ENCODE peak calls at places on chromosomes 6 and 20, in five cellular contexts. One of them, this sample, is unnamed.

GRCh38 chr6:46528956-46529750 is 37.9 kb upstream of the RCAN2 start:
- DNase-seq in AG08396: no peak
- DNase-seq in activated CD8-positive, alpha-beta memory T cell treated with anti-CD3 and anti-CD28 coated beads, Interleukin-2, amount 50 U/mL, for 4 hours: no peak
- DNase-seq in activated T-cell treated with anti-CD3 and anti-CD28 coated beads for 1 hour: no peak
- DNase-seq in NB4: no peak
- DNase-seq in this sample: no peak

GRCh38 chr20:57256205-57256604 is 10.2 kb downstream of the BMP7 start:
- DNase-seq in AG08396: no peak
- DNase-seq in activated CD8-positive, alpha-beta memory T cell treated with anti-CD3 and anti-CD28 coated beads, Interleukin-2, amount 50 U/mL, for 4 hours: no peak
- DNase-seq in activated T-cell treated with anti-CD3 and anti-CD28 coated beads for 1 hour: no peak
- DNase-seq in NB4: no peak
- DNase-seq in this sample: no peak

GRCh38 chr6:114194362-114195343 is 148.2 kb downstream of the HS3ST5 start:
- DNase-seq in AG08396: peak
- DNase-seq in activated CD8-positive, alpha-beta memory T cell treated with anti-CD3 and anti-CD28 coated beads, Interleukin-2, amount 50 U/mL, for 4 hours: no peak
- DNase-seq in activated T-cell treated with anti-CD3 and anti-CD28 coated beads for 1 hour: no peak
- DNase-seq in NB4: peak
- DNase-seq in this sample: no peak

GRCh38 chr6:17703256-17703694 is 3.5 kb downstream of the NUP153 start:
- DNase-seq in AG08396: peak
- DNase-seq in activated CD8-positive, alpha-beta memory T cell treated with anti-CD3 and anti-CD28 coated beads, Interleukin-2, amount 50 U/mL, for 4 hours: no peak
- DNase-seq in activated T-cell treated with anti-CD3 and anti-CD28 coated beads for 1 hour: no peak
- DNase-seq in NB4: peak
- DNase-seq in this sample: peak

GRCh38 chr20:61896058-61896961 is 169.4 kb downstream of the TAF4 start:
- DNase-seq in AG08396: peak
- DNase-seq in activated CD8-positive, alpha-beta memory T cell treated with anti-CD3 and anti-CD28 coated beads, Interleukin-2, amount 50 U/mL, for 4 hours: no peak
- DNase-seq in activated T-cell treated with anti-CD3 and anti-CD28 coated beads for 1 hour: no peak
- DNase-seq in NB4: peak
- DNase-seq in this sample: peak

GRCh38 chr20:63219447-63219821 is 3.5 kb upstream of the YTHDF1 start:
- DNase-seq in AG08396: no peak
- DNase-seq in activated CD8-positive, alpha-beta memory T cell treated with anti-CD3 and anti-CD28 coated beads, Interleukin-2, amount 50 U/mL, for 4 hours: no peak
- DNase-seq in activated T-cell treated with anti-CD3 and anti-CD28 coated beads for 1 hour: no peak
- DNase-seq in NB4: no peak
- DNase-seq in this sample: no peak

GRCh38 chr20:1860446-1860845 is 34.8 kb upstream of the SIRPA start:
- DNase-seq in AG08396: peak
- DNase-seq in activated CD8-positive, alpha-beta memory T cell treated with anti-CD3 and anti-CD28 coated beads, Interleukin-2, amount 50 U/mL, for 4 hours: no peak
- DNase-seq in activated T-cell treated with anti-CD3 and anti-CD28 coated beads for 1 hour: no peak
- DNase-seq in NB4: no peak
- DNase-seq in this sample: no peak

GRCh38 chr6:148624025-148624424 is 122.8 kb upstream of the UST start:
- DNase-seq in AG08396: no peak
- DNase-seq in activated CD8-positive, alpha-beta memory T cell treated with anti-CD3 and anti-CD28 coated beads, Interleukin-2, amount 50 U/mL, for 4 hours: no peak
- DNase-seq in activated T-cell treated with anti-CD3 and anti-CD28 coated beads for 1 hour: no peak
- DNase-seq in NB4: peak
- DNase-seq in this sample: no peak

GRCh38 chr6:82057846-82058554 is 189.5 kb downstream of the IBTK start:
- DNase-seq in AG08396: peak
- DNase-seq in activated CD8-positive, alpha-beta memory T cell treated with anti-CD3 and anti-CD28 coated beads, Interleukin-2, amount 50 U/mL, for 4 hours: no peak
- DNase-seq in activated T-cell treated with anti-CD3 and anti-CD28 coated beads for 1 hour: no peak
- DNase-seq in NB4: no peak
- DNase-seq in this sample: peak

GRCh38 chr6:136114661-136115060 is 135.4 kb downstream of the MTFR2 start:
- DNase-seq in AG08396: no peak
- DNase-seq in activated CD8-positive, alpha-beta memory T cell treated with anti-CD3 and anti-CD28 coated beads, Interleukin-2, amount 50 U/mL, for 4 hours: no peak
- DNase-seq in activated T-cell treated with anti-CD3 and anti-CD28 coated beads for 1 hour: no peak
- DNase-seq in NB4: no peak
- DNase-seq in this sample: no peak

GRCh38 chr6:7146079-7146828 is 38.5 kb downstream of the RREB1 start:
- DNase-seq in AG08396: peak
- DNase-seq in activated CD8-positive, alpha-beta memory T cell treated with anti-CD3 and anti-CD28 coated beads, Interleukin-2, amount 50 U/mL, for 4 hours: no peak
- DNase-seq in activated T-cell treated with anti-CD3 and anti-CD28 coated beads for 1 hour: no peak
- DNase-seq in NB4: peak
- DNase-seq in this sample: peak

GRCh38 chr6:32329141-32329540 is 42.6 kb downstream of the TSBP1 start:
- DNase-seq in AG08396: no peak
- DNase-seq in activated CD8-positive, alpha-beta memory T cell treated with anti-CD3 and anti-CD28 coated beads, Interleukin-2, amount 50 U/mL, for 4 hours: no peak
- DNase-seq in activated T-cell treated with anti-CD3 and anti-CD28 coated beads for 1 hour: no peak
- DNase-seq in NB4: no peak
- DNase-seq in this sample: no peak

GRCh38 chr20:20692587-20692986 is 19.9 kb downstream of the RALGAPA2 start:
- DNase-seq in AG08396: no peak
- DNase-seq in activated CD8-positive, alpha-beta memory T cell treated with anti-CD3 and anti-CD28 coated beads, Interleukin-2, amount 50 U/mL, for 4 hours: no peak
- DNase-seq in activated T-cell treated with anti-CD3 and anti-CD28 coated beads for 1 hour: no peak
- DNase-seq in NB4: no peak
- DNase-seq in this sample: no peak

GRCh38 chr6:110561016-110561396 is 84.6 kb upstream of the SLC22A16 start:
- DNase-seq in AG08396: no peak
- DNase-seq in activated CD8-positive, alpha-beta memory T cell treated with anti-CD3 and anti-CD28 coated beads, Interleukin-2, amount 50 U/mL, for 4 hours: no peak
- DNase-seq in activated T-cell treated with anti-CD3 and anti-CD28 coated beads for 1 hour: no peak
- DNase-seq in NB4: no peak
- DNase-seq in this sample: no peak

GRCh38 chr20:51211191-51211590 is 188.3 kb upstream of the KCNG1 start:
- DNase-seq in AG08396: no peak
- DNase-seq in activated CD8-positive, alpha-beta memory T cell treated with anti-CD3 and anti-CD28 coated beads, Interleukin-2, amount 50 U/mL, for 4 hours: no peak
- DNase-seq in activated T-cell treated with anti-CD3 and anti-CD28 coated beads for 1 hour: no peak
- DNase-seq in NB4: no peak
- DNase-seq in this sample: no peak

GRCh38 chr6:34695729-34696188 is 808 bp downstream of the ILRUN start:
- DNase-seq in AG08396: no peak
- DNase-seq in activated CD8-positive, alpha-beta memory T cell treated with anti-CD3 and anti-CD28 coated beads, Interleukin-2, amount 50 U/mL, for 4 hours: no peak
- DNase-seq in activated T-cell treated with anti-CD3 and anti-CD28 coated beads for 1 hour: no peak
- DNase-seq in NB4: no peak
- DNase-seq in this sample: no peak

GRCh38 chr6:159729598-159729997 is 2.3 kb downstream of the WTAP start:
- DNase-seq in AG08396: no peak
- DNase-seq in activated CD8-positive, alpha-beta memory T cell treated with anti-CD3 and anti-CD28 coated beads, Interleukin-2, amount 50 U/mL, for 4 hours: no peak
- DNase-seq in activated T-cell treated with anti-CD3 and anti-CD28 coated beads for 1 hour: no peak
- DNase-seq in NB4: peak
- DNase-seq in this sample: peak

GRCh38 chr20:48584391-48585249 is 243.2 kb downstream of the PREX1 start:
- DNase-seq in AG08396: no peak
- DNase-seq in activated CD8-positive, alpha-beta memory T cell treated with anti-CD3 and anti-CD28 coated beads, Interleukin-2, amount 50 U/mL, for 4 hours: no peak
- DNase-seq in activated T-cell treated with anti-CD3 and anti-CD28 coated beads for 1 hour: no peak
- DNase-seq in NB4: no peak
- DNase-seq in this sample: no peak

GRCh38 chr20:64191002-64191401 is 26.8 kb downstream of the MYT1 start:
- DNase-seq in AG08396: no peak
- DNase-seq in activated CD8-positive, alpha-beta memory T cell treated with anti-CD3 and anti-CD28 coated beads, Interleukin-2, amount 50 U/mL, for 4 hours: no peak
- DNase-seq in activated T-cell treated with anti-CD3 and anti-CD28 coated beads for 1 hour: no peak
- DNase-seq in NB4: no peak
- DNase-seq in this sample: no peak

GRCh38 chr6:63140114-63140513 is 71.2 kb upstream of the FKBP1C start:
- DNase-seq in AG08396: no peak
- DNase-seq in activated CD8-positive, alpha-beta memory T cell treated with anti-CD3 and anti-CD28 coated beads, Interleukin-2, amount 50 U/mL, for 4 hours: no peak
- DNase-seq in activated T-cell treated with anti-CD3 and anti-CD28 coated beads for 1 hour: no peak
- DNase-seq in NB4: no peak
- DNase-seq in this sample: no peak

GRCh38 chr6:24667378-24667803 is 514 bp downstream of the ACOT13 start:
- DNase-seq in AG08396: peak
- DNase-seq in activated CD8-positive, alpha-beta memory T cell treated with anti-CD3 and anti-CD28 coated beads, Interleukin-2, amount 50 U/mL, for 4 hours: no peak
- DNase-seq in activated T-cell treated with anti-CD3 and anti-CD28 coated beads for 1 hour: no peak
- DNase-seq in NB4: peak
- DNase-seq in this sample: no peak

GRCh38 chr20:47597090-47597489 is 95.4 kb downstream of the NCOA3 start:
- DNase-seq in AG08396: no peak
- DNase-seq in activated CD8-positive, alpha-beta memory T cell treated with anti-CD3 and anti-CD28 coated beads, Interleukin-2, amount 50 U/mL, for 4 hours: no peak
- DNase-seq in activated T-cell treated with anti-CD3 and anti-CD28 coated beads for 1 hour: no peak
- DNase-seq in NB4: no peak
- DNase-seq in this sample: no peak

GRCh38 chr6:30656513-30656912 is 9.6 kb downstream of the C6orf136 start:
- DNase-seq in AG08396: no peak
- DNase-seq in activated CD8-positive, alpha-beta memory T cell treated with anti-CD3 and anti-CD28 coated beads, Interleukin-2, amount 50 U/mL, for 4 hours: no peak
- DNase-seq in activated T-cell treated with anti-CD3 and anti-CD28 coated beads for 1 hour: no peak
- DNase-seq in NB4: peak
- DNase-seq in this sample: no peak

GRCh38 chr6:42889815-42890214 is 10.4 kb downstream of the RPL7L1 start:
- DNase-seq in AG08396: no peak
- DNase-seq in activated CD8-positive, alpha-beta memory T cell treated with anti-CD3 and anti-CD28 coated beads, Interleukin-2, amount 50 U/mL, for 4 hours: no peak
- DNase-seq in activated T-cell treated with anti-CD3 and anti-CD28 coated beads for 1 hour: no peak
- DNase-seq in NB4: no peak
- DNase-seq in this sample: no peak

GRCh38 chr6:130520235-130520634 is 154.4 kb downstream of the TMEM200A start:
- DNase-seq in AG08396: no peak
- DNase-seq in activated CD8-positive, alpha-beta memory T cell treated with anti-CD3 and anti-CD28 coated beads, Interleukin-2, amount 50 U/mL, for 4 hours: no peak
- DNase-seq in activated T-cell treated with anti-CD3 and anti-CD28 coated beads for 1 hour: no peak
- DNase-seq in NB4: no peak
- DNase-seq in this sample: no peak

GRCh38 chr20:34997171-34997570 is 41.5 kb downstream of the MYH7B start:
- DNase-seq in AG08396: peak
- DNase-seq in activated CD8-positive, alpha-beta memory T cell treated with anti-CD3 and anti-CD28 coated beads, Interleukin-2, amount 50 U/mL, for 4 hours: no peak
- DNase-seq in activated T-cell treated with anti-CD3 and anti-CD28 coated beads for 1 hour: no peak
- DNase-seq in NB4: peak
- DNase-seq in this sample: peak

GRCh38 chr6:149079911-149080501 is 237.5 kb upstream of the TAB2 start:
- DNase-seq in AG08396: peak
- DNase-seq in activated CD8-positive, alpha-beta memory T cell treated with anti-CD3 and anti-CD28 coated beads, Interleukin-2, amount 50 U/mL, for 4 hours: no peak
- DNase-seq in activated T-cell treated with anti-CD3 and anti-CD28 coated beads for 1 hour: no peak
- DNase-seq in NB4: no peak
- DNase-seq in this sample: peak

GRCh38 chr6:99092009-99092408 is 144.3 kb upstream of the FBXL4 start:
- DNase-seq in AG08396: no peak
- DNase-seq in activated CD8-positive, alpha-beta memory T cell treated with anti-CD3 and anti-CD28 coated beads, Interleukin-2, amount 50 U/mL, for 4 hours: no peak
- DNase-seq in activated T-cell treated with anti-CD3 and anti-CD28 coated beads for 1 hour: no peak
- DNase-seq in NB4: no peak
- DNase-seq in this sample: no peak

GRCh38 chr6:5416250-5416649 is 154.9 kb downstream of the FARS2 start:
- DNase-seq in AG08396: no peak
- DNase-seq in activated CD8-positive, alpha-beta memory T cell treated with anti-CD3 and anti-CD28 coated beads, Interleukin-2, amount 50 U/mL, for 4 hours: no peak
- DNase-seq in activated T-cell treated with anti-CD3 and anti-CD28 coated beads for 1 hour: no peak
- DNase-seq in NB4: no peak
- DNase-seq in this sample: no peak

GRCh38 chr6:27176096-27176495 is 71.4 kb upstream of the PRSS16 start:
- DNase-seq in AG08396: no peak
- DNase-seq in activated CD8-positive, alpha-beta memory T cell treated with anti-CD3 and anti-CD28 coated beads, Interleukin-2, amount 50 U/mL, for 4 hours: no peak
- DNase-seq in activated T-cell treated with anti-CD3 and anti-CD28 coated beads for 1 hour: no peak
- DNase-seq in NB4: peak
- DNase-seq in this sample: no peak

GRCh38 chr6:75279418-75279817 is 5.2 kb downstream of the TMEM30A start:
- DNase-seq in AG08396: no peak
- DNase-seq in activated CD8-positive, alpha-beta memory T cell treated with anti-CD3 and anti-CD28 coated beads, Interleukin-2, amount 50 U/mL, for 4 hours: no peak
- DNase-seq in activated T-cell treated with anti-CD3 and anti-CD28 coated beads for 1 hour: no peak
- DNase-seq in NB4: no peak
- DNase-seq in this sample: no peak

GRCh38 chr6:18262812-18263560 is 1.3 kb downstream of the DEK start:
- DNase-seq in AG08396: no peak
- DNase-seq in activated CD8-positive, alpha-beta memory T cell treated with anti-CD3 and anti-CD28 coated beads, Interleukin-2, amount 50 U/mL, for 4 hours: no peak
- DNase-seq in activated T-cell treated with anti-CD3 and anti-CD28 coated beads for 1 hour: no peak
- DNase-seq in NB4: peak
- DNase-seq in this sample: no peak

GRCh38 chr20:37969949-37970855 is 63.1 kb downstream of the TTI1 start:
- DNase-seq in AG08396: no peak
- DNase-seq in activated CD8-positive, alpha-beta memory T cell treated with anti-CD3 and anti-CD28 coated beads, Interleukin-2, amount 50 U/mL, for 4 hours: no peak
- DNase-seq in activated T-cell treated with anti-CD3 and anti-CD28 coated beads for 1 hour: no peak
- DNase-seq in NB4: no peak
- DNase-seq in this sample: no peak

This sample was measured in Ammon's horn.